ENCODE peak calls at places on chromosomes 12 and 14, in seven cellular contexts. Z, L, K, O, A, R and E are unnamed samples.

GRCh38 chr14:72024043-72024407 is 91.8 kb downstream of the RGS6 start:
- DNase-seq in Z (no peak), L (peak; percentile 23), K (peak; percentile 65), O (peak; percentile 40), A (peak; percentile 22), R (peak; percentile 2), E (peak; percentile 50)

GRCh38 chr12:16225692-16226091 is 51.8 kb downstream of the SLC15A5 start:
- DNase-seq in Z (no peak), L (no peak), K (no peak), O (no peak), A (no peak), R (no peak), E (no peak)

GRCh38 chr12:71282020-71282419 is 124.2 kb upstream of the TSPAN8 start:
- DNase-seq in Z (no peak), L (no peak), K (no peak), O (no peak), A (no peak), R (no peak), E (no peak)

GRCh38 chr12:6123258-6123657 is 1.2 kb downstream of the VWF start:
- DNase-seq in Z (no peak), L (no peak), K (no peak), O (no peak), A (no peak), R (no peak), E (no peak)

GRCh38 chr14:91624757-91625156 is 107.1 kb downstream of the CATSPERB start:
- DNase-seq in Z (no peak), L (no peak), K (no peak), O (no peak), A (no peak), R (no peak), E (no peak)

GRCh38 chr12:92134638-92135274 is 10.9 kb downstream of the BTG1 start:
- DNase-seq in Z (no peak), L (no peak), K (no peak), O (no peak), A (peak; percentile 5), R (peak; percentile 86), E (peak; percentile 36)

GRCh38 chr14:22748691-22749090 is 17.8 kb upstream of the OXA1L start:
- DNase-seq in Z (no peak), L (no peak), K (no peak), O (no peak), A (no peak), R (no peak), E (no peak)

GRCh38 chr12:51217133-51217967 is 512 bp downstream of the POU6F1 start:
- DNase-seq in Z (peak; percentile 63), L (peak; percentile 59), K (no peak), O (peak; percentile 66), A (peak; percentile 56), R (no peak), E (peak; percentile 35)

GRCh38 chr14:74794947-74795346 is 31.8 kb downstream of the YLPM1 start:
- DNase-seq in Z (no peak), L (no peak), K (no peak), O (no peak), A (no peak), R (no peak), E (no peak)

GRCh38 chr14:56129092-56129491 is 10.9 kb downstream of the PELI2 start:
- DNase-seq in Z (no peak), L (no peak), K (no peak), O (no peak), A (no peak), R (no peak), E (no peak)
- H3K4me3 ChIP-seq in Z (no peak overlapping the region), L (no peak overlapping the region), K (no peak overlapping the region), O (no peak overlapping the region), A (no peak overlapping the region), R (no peak overlapping the region), E (no peak overlapping the region)

GRCh38 chr12:43117226-43117930 is 434.6 kb downstream of the ADAMTS20 start:
- DNase-seq in Z (no peak), L (no peak), K (no peak), O (no peak), A (no peak), R (no peak), E (no peak)
- TF ChIP-seq CTCF in Z (no peak), L (no peak), K (no peak), O (no peak), A (no peak), R (no peak), E (no peak)

DNA sequence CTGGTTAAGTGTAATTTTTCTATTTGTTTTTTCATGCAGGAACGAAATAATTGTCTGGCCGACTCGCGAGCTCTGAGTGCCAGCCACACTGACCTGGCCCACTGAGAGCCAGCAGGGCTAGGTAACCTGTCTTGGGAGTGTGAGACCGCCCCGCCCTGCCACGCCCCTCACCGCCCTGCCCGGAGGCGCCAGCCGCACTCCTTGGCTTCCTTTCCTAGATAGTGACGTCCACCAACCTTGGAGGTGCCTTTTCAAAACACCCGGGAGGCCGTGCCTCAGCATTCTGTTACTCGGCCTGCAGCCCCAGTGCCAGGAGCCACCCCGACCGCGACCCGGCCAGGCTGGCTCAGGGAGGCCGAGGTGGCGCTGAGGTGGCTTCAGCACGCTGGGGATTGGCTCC is 21.7 kb downstream of the XRCC3 start:
- DNase-seq in Z (peak; percentile 71), L (no peak), K (no peak), O (no peak), A (no peak), R (no peak), E (no peak)
- H3K4me3 ChIP-seq in Z (no peak overlapping the region), L (no peak overlapping the region), K (no peak overlapping the region), O (no peak overlapping the region), A (no peak overlapping the region), R (no peak overlapping the region), E (no peak overlapping the region)

DNA sequence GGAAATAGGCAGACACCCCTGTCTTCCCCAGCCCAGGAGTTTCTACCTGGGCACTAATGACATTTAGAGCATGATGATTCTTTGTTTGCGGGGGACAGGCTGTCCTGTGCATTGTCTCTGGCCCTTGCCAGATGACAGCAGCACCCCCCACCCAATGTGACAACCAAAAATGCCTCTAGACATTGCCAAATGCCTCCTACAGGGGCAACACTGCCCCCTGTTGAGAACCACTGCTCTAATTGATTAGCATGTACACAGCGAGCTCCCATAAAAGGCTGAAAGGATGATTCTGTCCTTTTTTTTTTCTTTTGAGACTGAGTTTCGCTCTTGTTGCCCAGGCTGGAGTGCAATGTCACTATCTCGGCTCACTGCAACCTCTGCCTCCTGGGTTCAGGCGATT is 50.5 kb downstream of the MAP1LC3B2 start:
- DNase-seq in Z (no peak), L (peak; percentile 49), K (no peak), O (no peak), A (peak; percentile 6), R (no peak), E (peak; percentile 21)
- TF ChIP-seq CTCF in Z (peak; percentile 34), L (peak; percentile 61), K (peak; percentile 42), O (no peak), A (peak; percentile 12), R (peak; percentile 32), E (peak; percentile 43)